ENCODE peak calls at places on chromosomes 4 and X, in seven cellular contexts. Z is CD8-positive, alpha-beta T cell; G is testis; U is progenitor cell of endocrine pancreas; B is astrocyte of the spinal cord; V is endothelial cell; T is AG04449. A is an unnamed sample.

GRCh38 chr4:75004755-75005668 is 72.1 kb downstream of the PARM1 start:
- DNase-seq in Z (no peak), G (no peak), U (no peak), B (peak), V (no peak), T (no peak), A (no peak)

GRCh38 chrX:71622347-71623104 is 4.2 kb upstream of the CXCR3 start:
- DNase-seq in Z (peak), G (peak), U (no peak), B (peak), V (peak), T (peak), A (peak)

GRCh38 chrX:124719060-124719459 is 372.7 kb downstream of the SH2D1A start:
- DNase-seq in Z (no peak), G (no peak), U (no peak), B (no peak), V (no peak), T (no peak), A (no peak)

GRCh38 chr4:22473268-22473667 is 42.6 kb downstream of the ADGRA3 start:
- DNase-seq in Z (no peak), G (no peak), U (no peak), B (peak), V (no peak), T (peak), A (no peak)

GRCh38 chrX:47898024-47898423 is 61.3 kb downstream of the ZNF81 start:
- DNase-seq in Z (no peak), G (no peak), U (no peak), B (no peak), V (no peak), T (no peak), A (no peak)

GRCh38 chr4:86846921-86847320 is 2.3 kb downstream of the SLC10A6 start:
- DNase-seq in Z (no peak), G (no peak), U (no peak), B (peak), V (no peak), T (no peak), A (no peak)

GRCh38 chrX:129524250-129524850 is 1.1 kb upstream of the SMARCA1 start:
- DNase-seq in Z (no peak), G (no peak), U (no peak), B (no peak), V (no peak), T (no peak), A (no peak)

GRCh38 chr4:17701146-17701859 is 80.1 kb downstream of the FAM184B start:
- DNase-seq in Z (no peak), G (no peak), U (no peak), B (no peak), V (no peak), T (no peak), A (no peak)

GRCh38 chr4:125140966-125141495 is 173.7 kb upstream of the FAT4 start:
- DNase-seq in Z (no peak), G (no peak), U (no peak), B (peak), V (no peak), T (peak), A (no peak)

GRCh38 chrX:8629871-8630270 is 102.1 kb downstream of the ANOS1 start:
- DNase-seq in Z (no peak), G (no peak), U (no peak), B (peak), V (no peak), T (no peak), A (no peak)

GRCh38 chr4:152696764-152697250 is 17.0 kb upstream of the TMEM154 start:
- DNase-seq in Z (peak), G (no peak), U (no peak), B (peak), V (no peak), T (no peak), A (peak)

GRCh38 chrX:77160301-77160700 is 286.9 kb upstream of the FGF16 start:
- DNase-seq in Z (no peak), G (peak), U (no peak), B (no peak), V (peak), T (no peak), A (no peak)

GRCh38 chr4:75325316-75325715 is 188.9 kb downstream of the RCHY1 start:
- DNase-seq in Z (no peak), G (no peak), U (no peak), B (no peak), V (no peak), T (no peak), A (no peak)

GRCh38 chr4:85686398-85686797 is 211.4 kb downstream of the ARHGAP24 start:
- DNase-seq in Z (no peak), G (no peak), U (no peak), B (no peak), V (no peak), T (no peak), A (no peak)

GRCh38 chr4:78057600-78058560 is 757 bp downstream of the FRAS1 start:
- DNase-seq in Z (peak), G (peak), U (peak), B (peak), V (peak), T (no peak), A (peak)

GRCh38 chr4:139866270-139866962 is 200.8 kb downstream of the MGST2 start:
- DNase-seq in Z (no peak), G (peak), U (no peak), B (no peak), V (no peak), T (no peak), A (no peak)

GRCh38 chrX:74535211-74535621 is 79.2 kb downstream of the RLIM start:
- DNase-seq in Z (no peak), G (peak), U (no peak), B (peak), V (peak), T (no peak), A (no peak)

GRCh38 chrX:50579955-50580354 is 109.3 kb upstream of the DGKK start:
- DNase-seq in Z (no peak), G (peak), U (no peak), B (peak), V (peak), T (peak), A (peak)

GRCh38 chrX:123338240-123338639 is 154.2 kb downstream of the GRIA3 start:
- DNase-seq in Z (no peak), G (no peak), U (no peak), B (no peak), V (no peak), T (no peak), A (no peak)

GRCh38 chr4:7653510-7654414 is 219.0 kb upstream of the PSAPL1 start:
- DNase-seq in Z (no peak), G (peak), U (no peak), B (no peak), V (no peak), T (no peak), A (no peak)

GRCh38 chrX:44432641-44433040 is 89.2 kb upstream of the EFHC2 start:
- DNase-seq in Z (no peak), G (no peak), U (no peak), B (no peak), V (peak), T (peak), A (no peak)

GRCh38 chrX:23035493-23035892 is 35.7 kb downstream of the DDX53 start:
- DNase-seq in Z (no peak), G (no peak), U (no peak), B (no peak), V (no peak), T (no peak), A (no peak)
- TF ChIP-seq CTCF in Z (no peak), G (no peak), U (no peak), B (no peak), V (no peak), T (no peak), A (no peak)

DNA sequence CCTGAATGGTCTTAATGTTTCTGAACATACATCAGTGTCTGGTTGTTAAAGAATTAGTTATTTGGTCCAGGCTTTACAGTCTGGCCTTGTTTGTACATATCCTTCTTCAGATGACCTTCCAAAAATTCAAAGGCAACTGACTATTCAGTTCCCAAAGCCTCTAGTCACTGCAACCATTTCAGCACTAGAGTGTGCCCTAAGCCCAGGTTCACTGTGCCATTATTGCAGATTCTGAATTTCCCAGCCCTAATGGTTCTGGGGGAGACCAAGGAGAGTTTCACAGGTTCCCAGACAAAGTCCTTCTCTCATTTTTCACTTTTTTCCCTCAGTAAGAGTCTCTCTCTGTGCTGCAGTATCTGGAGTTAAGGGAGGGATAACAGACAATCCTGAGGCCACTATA is 235.8 kb downstream of the TRAM1L1 start:
- DNase-seq in Z (no peak), G (no peak), U (no peak), B (no peak), V (no peak), T (no peak), A (no peak)
- TF ChIP-seq CTCF in Z (no peak), G (no peak), U (peak), B (peak), V (no peak), T (no peak), A (peak)

GRCh38 chr4:114378306-114378903 is 220.2 kb upstream of the UGT8 start:
- DNase-seq in Z (no peak), G (no peak), U (no peak), B (peak), V (no peak), T (no peak), A (no peak)
- TF ChIP-seq CTCF in Z (no peak), G (no peak), U (peak), B (peak), V (no peak), T (peak), A (no peak)

DNA sequence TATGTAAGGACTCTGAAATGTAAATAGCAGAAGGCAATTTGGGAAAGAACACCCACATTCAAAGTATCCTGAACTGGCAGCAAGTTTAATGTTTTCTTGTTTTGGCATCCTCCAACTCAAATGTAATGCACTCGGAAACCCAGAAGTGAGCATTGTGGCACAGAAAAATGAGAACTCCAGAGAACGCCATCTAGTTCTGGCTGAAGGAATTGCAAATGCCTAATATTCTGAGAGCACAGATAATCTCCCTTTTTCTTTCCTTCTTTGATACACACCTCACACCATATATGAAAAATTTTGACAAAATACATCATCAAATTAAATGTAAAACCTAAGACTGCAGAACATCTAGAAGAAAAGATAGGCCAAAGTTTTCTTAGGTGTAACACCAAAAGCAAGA is 52.1 kb downstream of the PWWP3B start:
- DNase-seq in Z (no peak), G (no peak), U (no peak), B (no peak), V (no peak), T (no peak), A (no peak)
- TF ChIP-seq CTCF in Z (no peak), G (no peak), U (peak), B (peak), V (no peak), T (no peak), A (peak)

GRCh38 chr4:113293673-113294072 is 244.2 kb downstream of the ANK2 start:
- DNase-seq in Z (no peak), G (no peak), U (no peak), B (peak), V (no peak), T (no peak), A (no peak)
- TF ChIP-seq CTCF in Z (no peak), G (no peak), U (no peak), B (peak), V (no peak), T (peak), A (no peak)

GRCh38 chr4:176189891-176190795 is 5.2 kb downstream of the SPATA4 start:
- DNase-seq in Z (no peak), G (no peak), U (no peak), B (peak), V (no peak), T (no peak), A (no peak)

GRCh38 chr4:176193126-176193525 is 2.3 kb downstream of the SPATA4 start:
- DNase-seq in Z (no peak), G (no peak), U (no peak), B (peak), V (no peak), T (no peak), A (no peak)

GRCh38 chr4:176193898-176194297 is 1.5 kb downstream of the SPATA4 start:
- DNase-seq in Z (no peak), G (no peak), U (no peak), B (peak), V (no peak), T (peak), A (no peak)

GRCh38 chr4:176188654-176189053 is 6.7 kb downstream of the SPATA4 start:
- DNase-seq in Z (no peak), G (no peak), U (no peak), B (no peak), V (no peak), T (no peak), A (no peak)

GRCh38 chr4:176191974-176192373 is 3.4 kb downstream of the SPATA4 start:
- DNase-seq in Z (no peak), G (no peak), U (no peak), B (peak), V (no peak), T (no peak), A (no peak)
- TF ChIP-seq CTCF in Z (no peak), G (no peak), U (no peak), B (no peak), V (no peak), T (no peak), A (no peak)

DNA sequence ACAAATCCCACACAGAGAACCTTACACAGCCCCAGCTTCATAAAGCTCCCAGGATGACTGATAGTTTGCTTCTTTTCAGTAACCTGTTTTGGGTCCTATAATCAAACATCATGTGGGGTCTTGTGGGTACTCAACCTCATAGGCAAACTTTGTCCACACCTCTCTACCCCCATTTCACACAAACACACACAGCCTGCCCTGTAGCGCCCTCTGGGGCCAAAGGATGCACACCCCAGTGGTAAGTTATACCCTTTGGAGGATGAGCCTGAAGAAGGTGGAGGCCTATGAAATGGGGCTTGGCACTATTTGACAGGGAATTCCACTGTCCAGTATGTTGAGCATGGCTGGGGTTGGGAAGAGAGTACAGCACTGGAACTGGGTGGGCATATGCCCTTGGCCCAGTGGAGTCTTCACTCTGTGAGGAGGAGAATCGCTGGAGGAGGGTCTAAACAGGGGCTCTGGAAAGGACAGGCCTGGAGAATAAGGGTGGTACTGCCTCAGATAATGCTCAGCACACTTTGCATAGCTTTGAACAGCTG is 30.5 kb upstream of the COL25A1 start:
- DNase-seq in Z (no peak), G (no peak), U (no peak), B (no peak), V (peak), T (no peak), A (no peak)
- TF ChIP-seq CTCF in Z (no peak), G (no peak), U (no peak), B (peak), V (peak), T (no peak), A (no peak)